ENCODE peak calls at places on chromosome 16, in ten cellular contexts. L, U, T, I, E, P, K, G, Z and O are unnamed samples.

GRCh38 chr16:88686439-88687253 is at the start of gene SNAI3:
- DNase-seq in L (peak), T (peak), U (no peak), P (no peak), E (peak), I (no peak), K (no peak), G (peak), Z (no peak), O (peak)

GRCh38 chr16:78465730-78466129 is 366.3 kb downstream of the WWOX start:
- DNase-seq in E (no peak), K (no peak), L (no peak), T (no peak), I (no peak), G (no peak), U (no peak), Z (no peak), P (no peak), O (no peak)

GRCh38 chr16:68292425-68292824 is 18.3 kb downstream of the SLC7A6OS start:
- DNase-seq in I (no peak), L (no peak), G (no peak), Z (no peak), K (no peak), U (no peak), P (no peak), T (no peak), E (no peak), O (no peak)

GRCh38 chr16:12461201-12461600 is 342.5 kb downstream of the CPPED1 start:
- DNase-seq in I (no peak), G (no peak), Z (no peak), U (no peak), K (no peak), T (no peak), E (no peak), P (no peak), L (no peak), O (no peak)

GRCh38 chr16:68760671-68761275 is 23.7 kb downstream of the CDH1 start:
- DNase-seq in K (no peak), L (no peak), Z (no peak), G (no peak), P (no peak), U (no peak), E (peak), I (no peak), T (no peak), O (peak)

GRCh38 chr16:66366433-66367299 is at the start of gene CDH5:
- DNase-seq in I (no peak), E (peak), U (no peak), G (no peak), L (peak), Z (no peak), K (peak), T (no peak), P (peak), O (no peak)

GRCh38 chr16:88430524-88431446 is 22.3 kb upstream of the ZFPM1 start:
- DNase-seq in G (peak), U (no peak), K (no peak), P (no peak), L (no peak), T (no peak), I (no peak), E (peak), Z (no peak), O (peak)

GRCh38 chr16:87601322-87602004 is 845 bp upstream of the JPH3 start:
- DNase-seq in T (no peak), P (no peak), L (no peak), Z (no peak), E (no peak), U (no peak), K (no peak), G (no peak), I (no peak), O (no peak)

GRCh38 chr16:57713596-57713995 is 19.0 kb downstream of the DRC7 start:
- DNase-seq in P (no peak), Z (no peak), I (no peak), L (no peak), K (no peak), G (no peak), U (no peak), E (no peak), T (no peak), O (no peak)

GRCh38 chr16:27322858-27323780 is 9.3 kb downstream of the IL4R start:
- DNase-seq in P (no peak), T (no peak), Z (no peak), U (no peak), K (no peak), L (no peak), I (no peak), E (no peak), G (no peak), O (no peak)

GRCh38 chr16:83956336-83957289 is 3.6 kb downstream of the OSGIN1 start:
- DNase-seq in L (peak), E (peak), K (peak), T (peak), U (peak), P (no peak), Z (peak), G (peak), I (peak), O (peak)

GRCh38 chr16:73253922-73254480 is 206.1 kb upstream of the ZFHX3 start:
- DNase-seq in T (no peak), K (no peak), P (no peak), I (no peak), L (no peak), G (no peak), Z (no peak), E (no peak), U (no peak), O (no peak)

GRCh38 chr16:22789281-22789945 is 24.5 kb upstream of the HS3ST2 start:
- DNase-seq in P (no peak), I (no peak), K (no peak), T (no peak), L (no peak), U (no peak), G (no peak), Z (no peak), E (no peak), O (no peak)

GRCh38 chr16:85316321-85316919 is 204.1 kb upstream of the CIBAR2 start:
- DNase-seq in K (peak), T (peak), P (no peak), G (no peak), I (peak), Z (peak), L (peak), E (peak), U (no peak), O (peak)

GRCh38 chr16:79712273-79712672 is 111.7 kb upstream of the MAF start:
- DNase-seq in G (no peak), K (no peak), I (no peak), E (no peak), U (no peak), L (no peak), Z (no peak), T (no peak), P (no peak), O (no peak)

GRCh38 chr16:56988161-56988947 is 1.0 kb upstream of the NLRC5 start:
- DNase-seq in G (no peak), P (no peak), L (no peak), U (no peak), T (no peak), I (no peak), E (no peak), K (peak), Z (no peak), O (no peak)

GRCh38 chr16:66930189-66930588 is 4.0 kb downstream of the CIAO2B start:
- DNase-seq in E (no peak), G (no peak), K (peak), Z (no peak), L (no peak), U (no peak), P (no peak), I (no peak), T (no peak), O (no peak)

GRCh38 chr16:50566336-50566962 is 18.3 kb downstream of the NKD1 start:
- DNase-seq in E (no peak), Z (no peak), I (no peak), T (no peak), U (no peak), K (no peak), P (no peak), G (no peak), L (no peak), O (no peak)

GRCh38 chr16:46885960-46886763 is 2.0 kb downstream of the GPT2 start:
- DNase-seq in U (no peak), T (no peak), P (no peak), Z (peak), I (no peak), G (no peak), K (no peak), L (no peak), E (peak), O (no peak)

GRCh38 chr16:53636978-53637377 is 66.7 kb downstream of the RPGRIP1L start:
- DNase-seq in Z (no peak), T (no peak), I (no peak), K (no peak), L (no peak), G (no peak), U (no peak), E (no peak), P (no peak), O (no peak)

GRCh38 chr16:31428277-31428597 is at the start of gene COX6A2:
- DNase-seq in E (no peak), U (no peak), L (peak), G (no peak), P (no peak), K (no peak), Z (no peak), T (no peak), I (no peak), O (no peak)

GRCh38 chr16:82874672-82875071 is 247.9 kb downstream of the CDH13 start:
- DNase-seq in T (no peak), G (no peak), E (no peak), I (no peak), Z (no peak), U (no peak), L (no peak), P (no peak), K (no peak), O (no peak)

GRCh38 chr16:2716101-2716885 is 3.7 kb downstream of the PRSS27 start:
- DNase-seq in I (no peak), L (no peak), P (no peak), E (no peak), Z (no peak), T (no peak), G (no peak), K (no peak), U (no peak), O (no peak)

GRCh38 chr16:88007321-88007731 is 56.1 kb downstream of the BANP start:
- DNase-seq in U (no peak), G (no peak), E (peak), L (no peak), K (no peak), Z (no peak), T (no peak), P (no peak), I (no peak), O (no peak)

GRCh38 chr16:11372924-11373306 is 27.7 kb downstream of the RMI2 start:
- DNase-seq in I (no peak), L (no peak), K (no peak), Z (no peak), E (no peak), T (no peak), P (no peak), U (no peak), G (no peak), O (no peak)

GRCh38 chr16:53744449-53744848 is 40.5 kb downstream of the FTO start:
- DNase-seq in K (no peak), E (no peak), P (no peak), G (peak), T (peak), I (no peak), Z (no peak), U (no peak), L (no peak), O (no peak)

GRCh38 chr16:81910366-81910885 is 100.8 kb downstream of the SDR42E1 start:
- DNase-seq in T (no peak), I (no peak), L (no peak), Z (no peak), G (no peak), U (no peak), E (no peak), P (no peak), K (no peak), O (no peak)

GRCh38 chr16:75938818-75939217 is 212.5 kb upstream of the CPHXL start:
- DNase-seq in U (no peak), K (no peak), L (no peak), Z (no peak), P (no peak), T (no peak), G (no peak), E (no peak), I (no peak), O (no peak)

GRCh38 chr16:80117731-80118130 is 423.1 kb upstream of the DYNLRB2 start:
- DNase-seq in Z (no peak), L (no peak), T (no peak), P (no peak), E (no peak), G (no peak), U (no peak), K (peak), I (no peak), O (no peak)

GRCh38 chr16:82317411-82318168 is 147.6 kb upstream of the MPHOSPH6 start:
- DNase-seq in U (no peak), G (no peak), T (no peak), P (no peak), I (no peak), E (no peak), L (no peak), K (no peak), Z (no peak), O (no peak)

GRCh38 chr16:87465306-87465705 is 27.5 kb downstream of the ZCCHC14 start:
- DNase-seq in E (no peak), U (peak), G (no peak), Z (peak), K (peak), T (peak), L (peak), I (peak), P (no peak), O (no peak)